ENCODE peak calls at places on chromosomes 5 and 9, in four cellular contexts. E is breast epithelium; C is sigmoid colon; F is naive thymus-derived CD4-positive, alpha-beta T cell. N is an unnamed sample. For H3K9me3, the result is how much of the 10 kb centered on the place peaks cover.

GRCh38 chr5:116370886-116371285 is 203.7 kb downstream of the SEMA6A start:
- DNase-seq in E (no peak), C (no peak), F (no peak), N (no peak)

GRCh38 chr5:1547236-1547635 is 23.5 kb upstream of the LPCAT1 start:
- DNase-seq in E (no peak), C (peak), F (no peak), N (no peak)

GRCh38 chr5:60961685-60962084 is 16.7 kb downstream of the NDUFAF2 start:
- DNase-seq in E (no peak), C (no peak), F (no peak), N (no peak)

GRCh38 chr9:38234479-38234878 is 158.0 kb upstream of the ALDH1B1 start:
- DNase-seq in E (no peak), C (no peak), F (no peak), N (no peak)

GRCh38 chr5:98779264-98779877 is 5.9 kb downstream of the RGMB start:
- DNase-seq in E (no peak), C (no peak), F (no peak), N (no peak)

GRCh38 chr9:128553695-128554094 is 1.3 kb downstream of the SPTAN1 start:
- DNase-seq in E (no peak), C (no peak), F (no peak), N (no peak)

GRCh38 chr9:88312517-88313103 is 75.6 kb upstream of the SPIN1 start:
- DNase-seq in E (no peak), C (peak), F (no peak), N (no peak)

GRCh38 chr9:14372437-14373318 is 58.7 kb upstream of the NFIB start:
- DNase-seq in E (peak), C (peak), F (no peak), N (no peak)

GRCh38 chr5:72314571-72315172 is 5.4 kb downstream of the MRPS27 start:
- DNase-seq in E (no peak), C (no peak), F (no peak), N (no peak)

GRCh38 chr9:121201045-121201737 is 478 bp downstream of the RAB14 start:
- DNase-seq in E (no peak), C (peak), F (peak), N (peak)

GRCh38 chr9:133184971-133185370 is 21.3 kb upstream of the GBGT1 start:
- DNase-seq in E (peak), C (peak), F (peak), N (no peak)

GRCh38 chr5:128252794-128253193 is 169.2 kb downstream of the SLC12A2 start:
- DNase-seq in E (no peak), C (no peak), F (no peak), N (no peak)

GRCh38 chr5:144566747-144567415 is 396.2 kb downstream of the KCTD16 start:
- DNase-seq in E (no peak), C (no peak), F (no peak), N (no peak)

GRCh38 chr5:92758552-92758951 is 822.5 kb downstream of the NR2F1-AS1 start:
- DNase-seq in E (no peak), C (no peak), F (no peak), N (no peak)

GRCh38 chr9:109912726-109913460 is 132.9 kb downstream of the PALM2AKAP2 start:
- DNase-seq in E (no peak), C (no peak), F (no peak), N (no peak)

GRCh38 chr5:167072225-167072624 is 1219.2 kb upstream of the WWC1 start:
- DNase-seq in E (no peak), C (no peak), F (no peak), N (no peak)

GRCh38 chr5:4905674-4906528 is 234.2 kb upstream of the ADAMTS16 start:
- DNase-seq in E (peak), C (peak), F (no peak), N (no peak)

GRCh38 chr5:15499528-15500325 is at the start of gene FBXL7:
- DNase-seq in E (no peak), C (peak), F (no peak), N (no peak)

GRCh38 chr5:122584411-122585110 is 190.3 kb upstream of the SNX2 start:
- DNase-seq in E (no peak), C (no peak), F (no peak), N (no peak)

GRCh38 chr5:172793577-172794488 is 22.8 kb upstream of the DUSP1 start:
- DNase-seq in E (no peak), C (peak), F (no peak), N (no peak)

DNA sequence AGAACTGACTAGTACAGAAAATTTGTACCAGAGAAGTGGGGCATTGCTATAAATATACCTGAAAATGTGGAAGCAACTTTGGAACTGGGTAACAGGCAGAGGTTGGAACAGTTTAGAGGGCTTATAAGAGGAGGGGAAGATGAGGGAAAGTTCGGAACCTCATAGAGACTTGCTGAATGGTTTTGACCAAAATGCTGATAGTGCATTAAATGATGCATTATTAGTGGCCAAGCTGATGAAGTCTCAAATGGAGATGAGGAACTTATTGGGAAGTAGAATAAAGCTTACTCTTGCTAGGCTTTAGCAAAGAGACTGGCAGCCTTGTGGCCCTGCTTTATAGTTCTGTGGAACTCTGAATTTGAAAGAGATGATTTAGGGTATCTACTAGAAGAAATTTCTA is 189.8 kb downstream of the FGF10 start:
- DNase-seq in E (no peak), C (no peak), F (no peak), N (no peak)
- H3K9me3 ChIP-seq in E (under half), C (under half), F (under half), N (under half)

DNA sequence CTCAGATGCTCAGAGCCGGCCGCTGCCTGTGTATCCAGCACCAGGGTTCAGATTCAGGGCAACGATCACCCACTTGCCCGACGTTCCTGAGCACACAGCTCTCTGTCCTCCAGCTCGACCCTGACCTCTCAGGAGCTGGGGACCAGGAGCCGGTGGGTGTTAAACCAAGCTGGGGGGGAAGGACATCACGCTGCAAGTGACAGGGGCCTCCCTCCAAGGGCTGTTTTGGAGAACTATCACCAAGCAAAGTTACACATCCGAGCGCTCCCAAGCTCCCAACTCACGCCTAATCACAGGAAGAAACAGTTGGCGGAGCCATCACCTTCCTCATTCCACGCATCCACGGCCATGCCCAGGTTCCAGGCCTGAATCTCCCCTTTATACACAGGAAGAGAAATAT is 51.5 kb upstream of the ZNF354A start:
- DNase-seq in E (no peak), C (no peak), F (no peak), N (no peak)
- H3K9me3 ChIP-seq in E (under half), C (under half), F (under half), N (under half)

DNA sequence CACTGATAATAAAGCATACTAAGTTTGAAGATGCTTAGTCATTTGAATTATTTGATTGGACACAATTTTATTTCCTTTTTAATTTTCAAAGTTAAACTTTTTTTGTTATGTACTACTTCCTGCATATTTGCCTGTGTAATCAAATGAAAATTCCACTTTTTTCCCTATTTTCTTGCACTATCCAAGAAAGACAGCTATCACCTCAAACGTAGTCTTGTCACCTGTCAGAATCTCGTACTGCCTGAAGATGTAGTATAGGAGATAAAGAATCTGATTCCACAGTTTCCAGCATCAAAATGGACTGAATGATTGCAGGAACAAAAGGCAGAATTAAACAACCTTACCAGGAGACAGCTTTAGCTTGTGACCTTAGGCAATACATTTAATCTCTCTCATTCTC is 818.8 kb downstream of the MAT2B start:
- DNase-seq in E (no peak), C (no peak), F (no peak), N (no peak)
- H3K9me3 ChIP-seq in E (under half), C (under half), F (under half), N (under half)

DNA sequence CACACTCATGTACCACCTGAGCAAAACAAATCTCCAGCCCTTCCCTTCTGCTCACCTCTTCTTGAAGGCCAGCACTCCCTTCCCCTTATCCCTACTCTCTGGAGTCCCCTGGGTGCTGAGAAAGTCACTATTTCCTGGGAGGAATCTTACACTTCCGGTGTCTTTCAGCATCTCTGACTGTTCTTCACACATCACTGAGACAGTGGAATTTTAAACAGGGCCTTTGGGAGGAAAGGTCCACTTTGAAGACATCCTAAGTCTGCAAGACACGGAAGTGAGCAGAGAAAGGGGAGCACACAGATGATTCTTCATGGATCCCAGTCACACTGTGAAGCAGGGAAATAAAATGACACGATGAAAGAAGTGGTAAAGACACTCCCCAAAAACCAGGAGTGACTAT is 25.6 kb downstream of the FRMD3 start:
- DNase-seq in E (no peak), C (no peak), F (no peak), N (no peak)
- H3K9me3 ChIP-seq in E (under half), C (under half), F (under half), N (under half)

GRCh38 chr9:138069731-138070456 is 192.3 kb downstream of the CACNA1B start:
- DNase-seq in E (peak), C (no peak), F (no peak), N (no peak)

GRCh38 chr9:138066049-138066448 is 188.5 kb downstream of the CACNA1B start:
- DNase-seq in E (no peak), C (no peak), F (no peak), N (no peak)

GRCh38 chr9:138065287-138065686 is 187.7 kb downstream of the CACNA1B start:
- DNase-seq in E (peak), C (peak), F (no peak), N (no peak)

GRCh38 chr9:138068601-138069035 is 191.0 kb downstream of the CACNA1B start:
- DNase-seq in E (peak), C (peak), F (no peak), N (no peak)

DNA sequence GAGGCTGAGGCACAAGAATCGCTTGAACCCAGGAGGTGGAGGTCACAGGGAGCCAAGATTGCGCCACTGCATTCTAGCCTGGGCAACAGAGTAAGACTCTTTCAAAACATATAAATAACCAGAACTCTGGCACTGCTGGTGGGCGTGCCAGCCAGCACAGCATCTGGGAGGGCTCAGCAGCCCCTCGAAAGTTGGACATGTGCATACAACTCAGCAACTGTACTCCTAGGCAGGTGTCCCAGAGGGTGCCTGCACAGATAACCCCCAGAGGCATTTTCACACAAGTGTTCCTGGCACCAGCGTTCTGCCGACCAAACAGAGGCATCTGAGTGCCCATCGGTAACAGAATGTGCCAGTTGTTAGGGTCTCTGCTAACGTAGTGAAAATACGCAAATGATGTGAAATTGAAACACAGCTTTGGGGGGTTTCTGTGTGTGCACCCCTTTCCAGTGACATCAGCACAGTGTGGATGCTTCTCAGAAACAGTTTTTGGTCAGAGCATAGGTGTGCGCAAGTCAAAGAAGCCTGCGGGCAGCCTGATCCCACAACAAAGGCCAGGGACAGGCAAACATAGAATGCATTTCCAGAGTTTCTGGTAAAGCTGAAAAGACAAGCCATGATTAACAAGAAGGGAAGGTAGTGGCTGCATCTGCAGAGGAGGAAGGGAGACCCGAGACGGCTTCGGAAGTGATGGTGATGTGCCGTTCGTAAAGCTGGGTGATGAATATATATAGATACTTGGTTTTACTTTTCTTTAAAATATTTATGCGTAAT is 190.2 kb downstream of the CACNA1B start:
- DNase-seq in E (peak), C (peak), F (no peak), N (no peak)
- H3K9me3 ChIP-seq in E (under half), C (under half), F (under half), N (under half)

GRCh38 chr9:107546859-107547258 is 57.3 kb upstream of the KLF4 start:
- DNase-seq in E (no peak), C (no peak), F (no peak), N (no peak)

GRCh38 chr9:107547303-107547702 is 57.7 kb upstream of the KLF4 start:
- DNase-seq in E (no peak), C (no peak), F (no peak), N (no peak)

GRCh38 chr9:107548298-107549142 is 59.0 kb upstream of the KLF4 start:
- DNase-seq in E (no peak), C (peak), F (no peak), N (no peak)

GRCh38 chr9:107545036-107545435 is 55.5 kb upstream of the KLF4 start:
- DNase-seq in E (no peak), C (no peak), F (no peak), N (no peak)

GRCh38 chr9:107547772-107548297 is 58.3 kb upstream of the KLF4 start:
- DNase-seq in E (no peak), C (no peak), F (no peak), N (no peak)
- H3K9me3 ChIP-seq in E (under half), C (under half), F (under half), N (under half)

DNA sequence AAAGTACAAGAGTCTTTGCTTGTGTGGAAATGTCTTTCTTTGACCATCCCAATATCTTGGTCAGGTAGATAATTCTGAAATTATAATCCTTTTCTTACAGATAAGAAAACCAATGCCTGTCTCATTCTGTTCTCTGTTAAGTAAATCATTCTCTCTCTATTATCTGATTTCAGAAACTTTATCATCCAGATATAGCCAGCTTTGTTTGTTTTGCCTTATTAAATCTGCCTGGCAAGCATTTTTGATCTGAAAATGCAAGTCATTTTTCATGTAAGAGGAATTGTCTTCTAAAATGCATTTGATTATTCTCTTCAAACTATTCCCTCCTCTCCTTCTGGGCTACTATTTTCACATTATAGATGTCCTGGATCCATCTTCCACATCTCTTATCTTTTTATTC is 625.5 kb downstream of the CCDC171 start:
- DNase-seq in E (no peak), C (no peak), F (no peak), N (no peak)
- H3K9me3 ChIP-seq in E (under half), C (under half), F (under half), N (under half)

DNA sequence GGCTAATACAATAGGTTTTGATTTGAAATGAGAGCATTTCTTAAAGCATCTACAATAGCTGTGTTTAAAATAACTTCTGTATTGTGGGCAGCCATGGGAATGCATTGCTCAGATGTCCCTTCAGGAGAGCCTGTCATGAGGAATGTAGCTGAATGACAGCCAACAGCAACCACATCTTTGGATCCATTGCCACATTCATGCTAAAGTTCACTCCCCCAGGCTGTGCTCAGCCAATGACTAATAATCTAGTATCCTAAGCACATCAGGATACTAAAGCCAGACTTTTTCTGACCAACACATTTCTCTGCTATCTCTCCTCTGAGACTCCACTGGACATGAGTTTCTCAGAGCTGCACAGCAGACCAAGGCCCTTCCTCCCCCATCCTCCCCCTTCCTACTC is 45.5 kb downstream of the HTR1A start:
- DNase-seq in E (no peak), C (no peak), F (no peak), N (no peak)
- H3K9me3 ChIP-seq in E (under half), C (under half), F (under half), N (under half)

GRCh38 chr5:150879358-150879757 is 25.4 kb downstream of the ZNF300 start:
- DNase-seq in E (no peak), C (no peak), F (no peak), N (no peak)
- H3K9me3 ChIP-seq in E (under half), C (under half), F (under half), N (under half)

N was measured in T-helper 17 cell.